ENCODE peak calls at places on chromosomes 11 and 22, in four cellular contexts. U, K, L and E are unnamed samples. For H3K4me1, the result is how much of the 10 kb centered on the place peaks cover.

GRCh38 chr11:116911981-116912734 is 74.7 kb upstream of the APOA1 start:
- DNase-seq in U (no peak), K (peak), L (no peak), E (no peak)

GRCh38 chr11:110296226-110297081 is at the start of gene RDX:
- DNase-seq in U (no peak), K (peak), L (peak), E (peak)

GRCh38 chr22:36355362-36355761 is 32.4 kb downstream of the MYH9 start:
- DNase-seq in U (no peak), K (peak), L (no peak), E (no peak)

GRCh38 chr11:101063706-101064105 is 65.9 kb downstream of the PGR start:
- DNase-seq in U (no peak), K (no peak), L (no peak), E (no peak)

GRCh38 chr22:30245985-30246901 is at the start of gene LIF:
- DNase-seq in U (no peak), K (peak), L (no peak), E (peak)

GRCh38 chr11:46363031-46363407 is 15.8 kb downstream of the DGKZ start:
- DNase-seq in U (no peak), K (peak), L (no peak), E (no peak)

GRCh38 chr22:46390652-46391301 is 55.3 kb downstream of the TRMU start:
- DNase-seq in U (no peak), K (peak), L (no peak), E (peak)

GRCh38 chr22:36765943-36766450 is 9.9 kb downstream of the IFT27 start:
- DNase-seq in U (no peak), K (peak), L (no peak), E (no peak)

GRCh38 chr11:47908198-47908597 is 60.0 kb upstream of the NUP160 start:
- DNase-seq in U (no peak), K (peak), L (no peak), E (no peak)

GRCh38 chr22:36469094-36469710 is 12.2 kb downstream of the TXN2 start:
- DNase-seq in U (no peak), K (no peak), L (no peak), E (no peak)

GRCh38 chr22:41245917-41246499 is 5.3 kb upstream of the CHADL start:
- DNase-seq in U (no peak), K (no peak), L (no peak), E (no peak)

GRCh38 chr11:117094776-117095175 is 3.5 kb downstream of the SIK3 start:
- DNase-seq in U (no peak), K (peak), L (no peak), E (peak)

GRCh38 chr11:30561691-30562412 is 24.3 kb downstream of the MPPED2 start:
- DNase-seq in U (no peak), K (no peak), L (no peak), E (no peak)

GRCh38 chr22:39178206-39179111 is 26.0 kb upstream of the CBX7 start:
- DNase-seq in U (no peak), K (peak), L (no peak), E (no peak)

GRCh38 chr11:107576497-107577086 is 11.1 kb upstream of the ALKBH8 start:
- DNase-seq in U (no peak), K (peak), L (no peak), E (peak)

GRCh38 chr22:50086526-50086925 is 1.3 kb upstream of the MLC1 start:
- DNase-seq in U (no peak), K (peak), L (no peak), E (no peak)

GRCh38 chr11:130448416-130449068 is at the start of gene ADAMTS15:
- DNase-seq in U (no peak), K (peak), L (peak), E (peak)

GRCh38 chr22:37796079-37796478 is 11.7 kb upstream of the GCAT start:
- DNase-seq in U (no peak), K (no peak), L (no peak), E (no peak)

GRCh38 chr22:37792494-37792893 is 15.2 kb upstream of the GCAT start:
- DNase-seq in U (no peak), K (no peak), L (no peak), E (no peak)

GRCh38 chr22:37797874-37798500 is 9.7 kb upstream of the GCAT start:
- DNase-seq in U (no peak), K (no peak), L (no peak), E (no peak)

GRCh38 chr22:37790234-37790633 is 17.5 kb upstream of the GCAT start:
- DNase-seq in U (no peak), K (no peak), L (no peak), E (no peak)

DNA sequence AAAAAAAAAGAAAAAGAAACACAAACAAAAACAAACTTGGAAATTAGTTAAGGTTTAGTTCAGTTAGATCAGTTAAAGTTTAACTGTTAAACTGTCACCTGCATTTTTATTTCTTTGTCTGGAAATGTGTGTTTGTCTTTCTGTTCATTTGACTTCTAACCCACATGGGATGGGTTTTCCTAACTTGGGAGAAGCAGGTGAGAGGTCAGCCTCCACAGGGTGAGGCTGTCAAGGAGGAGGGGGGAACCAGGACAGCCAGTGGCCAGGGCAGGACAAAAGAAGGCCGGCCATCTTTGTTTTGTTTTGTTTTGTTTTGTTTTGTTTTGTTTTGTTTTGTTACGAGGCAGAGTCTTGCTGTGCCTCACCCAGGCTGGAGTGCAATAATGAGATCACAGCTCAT is 13.4 kb upstream of the GCAT start:
- DNase-seq in U (no peak), K (no peak), L (no peak), E (no peak)
- H3K4me1 ChIP-seq in U (under half), K (under half), L (under half), E (under half)

GRCh38 chr11:64869571-64870175 is 8.7 kb downstream of the EHD1 start:
- DNase-seq in U (no peak), K (no peak), L (no peak), E (no peak)
- TF ChIP-seq CTCF in U (peak), K (peak), L (no peak), E (peak)

GRCh38 chr11:68039526-68040086 is 781 bp downstream of the TCIRG1 start:
- DNase-seq in U (no peak), K (no peak), L (no peak), E (no peak)
- H3K27ac ChIP-seq in U (peak), K (peak), L (peak), E (no peak)

DNA sequence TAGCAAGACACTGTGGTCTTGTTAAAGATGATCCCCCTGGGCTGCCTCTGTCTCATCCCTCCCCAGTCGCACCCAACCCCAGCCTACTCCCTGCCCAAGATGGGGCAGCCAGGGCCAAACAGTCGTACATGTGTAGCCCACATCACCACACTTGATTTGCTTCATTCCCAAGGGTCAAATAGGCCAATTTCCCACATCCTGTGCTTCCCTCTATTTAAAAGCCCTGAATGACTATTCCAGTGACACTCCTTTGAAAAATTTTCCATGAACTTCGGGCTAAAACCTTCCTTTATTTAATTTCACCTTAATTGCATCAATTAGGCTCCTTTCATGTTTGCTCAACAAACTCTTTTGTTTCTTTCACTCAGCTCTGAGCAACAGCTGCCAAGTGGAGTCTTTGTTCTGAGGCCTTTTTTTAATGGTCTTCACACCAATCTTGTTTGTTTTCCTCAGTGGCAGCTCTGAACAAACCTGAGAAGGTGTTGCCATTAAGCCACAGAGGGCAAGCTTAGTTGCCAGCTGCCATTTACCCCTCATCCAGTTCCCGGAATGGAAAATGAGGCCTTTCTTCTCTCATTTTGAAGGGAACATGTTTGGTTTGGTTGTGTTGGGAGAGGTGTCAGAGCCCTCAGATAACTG is 126.9 kb downstream of the APIP start:
- DNase-seq in U (no peak), K (no peak), L (no peak), E (no peak)
- H3K4me1 ChIP-seq in U (under half), K (under half), L (under half), E (under half)

GRCh38 chr11:129314381-129314780 is 61.3 kb upstream of the BARX2 start:
- DNase-seq in U (no peak), K (no peak), L (no peak), E (no peak)
- TF ChIP-seq CTCF in U (no peak), K (no peak), L (peak), E (no peak)

GRCh38 chr11:123145661-123146060 is 49.4 kb downstream of the CLMP start:
- DNase-seq in U (no peak), K (no peak), L (no peak), E (no peak)
- H3K27ac ChIP-seq in U (no peak), K (peak), L (peak), E (no peak)

GRCh38 chr11:86510097-86510496 is 135.4 kb downstream of the CCDC81 start:
- DNase-seq in U (no peak), K (no peak), L (no peak), E (no peak)
- H3K4me1 ChIP-seq in U (under half), K (under half), L (under half), E (under half)